ENCODE peak calls at places on chromosomes 7 and 10, in four cellular contexts. One of them, this sample, is unnamed.

GRCh38 chr7:52502281-52502680 is 533.2 kb upstream of the POM121L12 start:
- DNase-seq in K562: no peak
- DNase-seq in GM12878: no peak
- DNase-seq in HL-60: no peak
- DNase-seq in this sample: no peak

GRCh38 chr10:24505759-24506158 is 217.9 kb downstream of the ARHGAP21 start:
- DNase-seq in HL-60: no peak
- DNase-seq in K562: no peak
- DNase-seq in GM12878: no peak
- DNase-seq in this sample: no peak

GRCh38 chr7:26083113-26083512 is 68.9 kb upstream of the NFE2L3 start:
- DNase-seq in HL-60: no peak
- DNase-seq in K562: no peak
- DNase-seq in GM12878: no peak
- DNase-seq in this sample: no peak

GRCh38 chr10:103555321-103555649 is 61.8 kb downstream of the NEURL1 start:
- DNase-seq in K562: no peak
- DNase-seq in GM12878: no peak
- DNase-seq in HL-60: no peak
- DNase-seq in this sample: no peak

GRCh38 chr7:36423633-36424032 is 34.0 kb downstream of the ANLN start:
- DNase-seq in K562: no peak
- DNase-seq in HL-60: no peak
- DNase-seq in GM12878: no peak
- DNase-seq in this sample: no peak

GRCh38 chr10:120942806-120943413 is 91.7 kb downstream of the WDR11 start:
- DNase-seq in K562: peak
- DNase-seq in HL-60: peak
- DNase-seq in GM12878: peak
- DNase-seq in this sample: peak

GRCh38 chr7:16098585-16099179 is 322.7 kb downstream of the CRPPA start:
- DNase-seq in K562: peak
- DNase-seq in HL-60: no peak
- DNase-seq in GM12878: no peak
- DNase-seq in this sample: no peak

GRCh38 chr10:118816471-118817168 is 61.9 kb upstream of the CACUL1 start:
- DNase-seq in GM12878: no peak
- DNase-seq in K562: no peak
- DNase-seq in HL-60: no peak
- DNase-seq in this sample: no peak

GRCh38 chr10:89785095-89785494 is 83.7 kb downstream of the KIF20B start:
- DNase-seq in GM12878: no peak
- DNase-seq in HL-60: no peak
- DNase-seq in K562: peak
- DNase-seq in this sample: no peak

GRCh38 chr10:15313844-15314243 is 57.2 kb downstream of the FAM171A1 start:
- DNase-seq in K562: peak
- DNase-seq in GM12878: no peak
- DNase-seq in HL-60: no peak
- DNase-seq in this sample: no peak

GRCh38 chr10:46233101-46233500 is 53.7 kb upstream of the ANTXRL start:
- DNase-seq in GM12878: no peak
- DNase-seq in HL-60: no peak
- DNase-seq in K562: no peak
- DNase-seq in this sample: no peak

GRCh38 chr10:129605986-129606518 is 139.0 kb downstream of the MGMT start:
- DNase-seq in K562: no peak
- DNase-seq in HL-60: no peak
- DNase-seq in GM12878: peak
- DNase-seq in this sample: no peak

GRCh38 chr7:105849122-105849855 is 27.1 kb downstream of the ATXN7L1 start:
- DNase-seq in K562: no peak
- DNase-seq in HL-60: no peak
- DNase-seq in GM12878: peak
- DNase-seq in this sample: no peak

GRCh38 chr10:11663763-11664555 is 52.5 kb upstream of the USP6NL start:
- DNase-seq in K562: no peak
- DNase-seq in GM12878: no peak
- DNase-seq in HL-60: no peak
- DNase-seq in this sample: peak

GRCh38 chr10:109933984-109934565 is 10.8 kb upstream of the XPNPEP1 start:
- DNase-seq in GM12878: no peak
- DNase-seq in HL-60: peak
- DNase-seq in K562: no peak
- DNase-seq in this sample: no peak

GRCh38 chr10:3950676-3951275 is 165.8 kb upstream of the KLF6 start:
- DNase-seq in HL-60: no peak
- DNase-seq in K562: no peak
- DNase-seq in GM12878: no peak
- DNase-seq in this sample: no peak

GRCh38 chr7:14420768-14421167 is 431.3 kb upstream of the ETV1 start:
- DNase-seq in GM12878: no peak
- DNase-seq in K562: no peak
- DNase-seq in HL-60: no peak
- DNase-seq in this sample: no peak

GRCh38 chr7:23472974-23473847 is 2.9 kb upstream of the IGF2BP3 start:
- DNase-seq in HL-60: no peak
- DNase-seq in GM12878: no peak
- DNase-seq in K562: peak
- DNase-seq in this sample: no peak

GRCh38 chr10:28111712-28112111 is 112.8 kb upstream of the ODAD2 start:
- DNase-seq in K562: no peak
- DNase-seq in HL-60: no peak
- DNase-seq in GM12878: no peak
- DNase-seq in this sample: no peak
- TF ChIP-seq SPI1 in K562: no peak
- TF ChIP-seq SPI1 in HL-60: no peak
- TF ChIP-seq SPI1 in GM12878: no peak
- TF ChIP-seq SPI1 in this sample: no peak

DNA sequence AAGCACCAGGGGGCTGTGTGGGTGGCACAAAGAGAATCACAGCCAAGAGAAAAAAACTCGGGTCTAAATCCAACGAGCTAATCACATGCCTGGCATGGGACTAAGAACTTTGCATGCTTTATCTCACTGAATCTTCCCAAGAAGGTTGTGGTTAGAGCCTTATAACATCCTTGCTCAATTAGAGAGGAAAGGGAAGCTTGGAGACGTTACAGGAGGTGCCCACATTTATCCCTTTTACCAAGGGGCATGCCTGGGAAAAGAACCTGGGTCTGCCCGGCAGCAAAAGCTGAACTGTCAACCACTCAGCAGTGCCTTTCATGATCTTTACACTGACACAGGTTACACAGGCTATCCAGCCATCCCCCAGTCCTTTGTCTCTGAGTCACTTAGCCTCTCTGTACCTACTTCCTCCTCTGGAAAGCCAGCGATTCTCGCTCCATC is 190.1 kb downstream of the PRPF18 start:
- DNase-seq in HL-60: no peak
- DNase-seq in GM12878: no peak
- DNase-seq in K562: no peak
- DNase-seq in this sample: no peak
- TF ChIP-seq SPI1 in HL-60: no peak
- TF ChIP-seq SPI1 in GM12878: no peak
- TF ChIP-seq SPI1 in K562: no peak
- TF ChIP-seq SPI1 in this sample: peak

GRCh38 chr7:19362099-19362498 is 216.9 kb upstream of the FERD3L start:
- DNase-seq in GM12878: no peak
- DNase-seq in HL-60: no peak
- DNase-seq in K562: no peak
- DNase-seq in this sample: no peak
- TF ChIP-seq SPI1 in GM12878: no peak
- TF ChIP-seq SPI1 in HL-60: no peak
- TF ChIP-seq SPI1 in K562: no peak
- TF ChIP-seq SPI1 in this sample: no peak

GRCh38 chr10:527416-527815 is 162.1 kb downstream of the DIP2C start:
- DNase-seq in HL-60: no peak
- DNase-seq in GM12878: no peak
- DNase-seq in K562: no peak
- DNase-seq in this sample: no peak

GRCh38 chr10:528173-529165 is 161.0 kb downstream of the DIP2C start:
- DNase-seq in HL-60: no peak
- DNase-seq in GM12878: no peak
- DNase-seq in K562: no peak
- DNase-seq in this sample: no peak

GRCh38 chr10:523925-524324 is 165.5 kb downstream of the DIP2C start:
- DNase-seq in HL-60: no peak
- DNase-seq in K562: no peak
- DNase-seq in GM12878: no peak
- DNase-seq in this sample: no peak

GRCh38 chr10:525565-526315 is 163.7 kb downstream of the DIP2C start:
- DNase-seq in K562: no peak
- DNase-seq in GM12878: no peak
- DNase-seq in HL-60: no peak
- DNase-seq in this sample: no peak

GRCh38 chr10:526651-527312 is 162.7 kb downstream of the DIP2C start:
- DNase-seq in GM12878: no peak
- DNase-seq in K562: peak
- DNase-seq in HL-60: no peak
- DNase-seq in this sample: no peak
- TF ChIP-seq SPI1 in GM12878: no peak
- TF ChIP-seq SPI1 in K562: no peak
- TF ChIP-seq SPI1 in HL-60: no peak
- TF ChIP-seq SPI1 in this sample: no peak

GRCh38 chr10:47322300-47323061 is at the start of gene GDF2:
- DNase-seq in HL-60: no peak
- DNase-seq in K562: peak
- DNase-seq in GM12878: no peak
- DNase-seq in this sample: no peak

GRCh38 chr10:47323636-47324299 is 1.5 kb downstream of the GDF2 start:
- DNase-seq in HL-60: no peak
- DNase-seq in GM12878: no peak
- DNase-seq in K562: no peak
- DNase-seq in this sample: no peak

GRCh38 chr10:47323087-47323486 is 833 bp downstream of the GDF2 start:
- DNase-seq in HL-60: no peak
- DNase-seq in K562: no peak
- DNase-seq in GM12878: no peak
- DNase-seq in this sample: no peak

GRCh38 chr10:47319798-47320197 is 2.5 kb upstream of the GDF2 start:
- DNase-seq in K562: no peak
- DNase-seq in HL-60: no peak
- DNase-seq in GM12878: no peak
- DNase-seq in this sample: no peak

GRCh38 chr10:47321521-47322195 is 596 bp upstream of the GDF2 start:
- DNase-seq in GM12878: no peak
- DNase-seq in HL-60: no peak
- DNase-seq in K562: no peak
- DNase-seq in this sample: no peak
- TF ChIP-seq SPI1 in GM12878: no peak
- TF ChIP-seq SPI1 in HL-60: no peak
- TF ChIP-seq SPI1 in K562: no peak
- TF ChIP-seq SPI1 in this sample: no peak

DNA sequence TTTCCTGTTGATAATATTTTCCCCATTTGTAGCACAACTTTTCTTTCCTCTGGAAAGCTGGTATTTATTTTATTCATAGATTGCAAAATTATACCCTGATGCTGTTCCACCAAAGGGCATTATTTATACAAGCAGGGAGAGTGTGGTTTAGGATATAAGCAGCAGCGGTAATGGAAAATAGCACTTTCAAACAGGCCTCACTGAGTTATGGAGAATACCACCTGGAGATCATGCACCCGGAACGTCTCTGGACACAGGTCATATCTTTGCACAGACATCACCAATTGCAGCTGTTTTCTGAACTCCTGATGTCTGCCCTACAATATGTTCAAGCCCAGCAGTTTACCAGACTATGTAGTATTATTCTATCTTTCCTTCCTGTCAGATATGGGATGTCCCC is 2.0 kb upstream of the CALD1 start:
- DNase-seq in HL-60: no peak
- DNase-seq in K562: no peak
- DNase-seq in GM12878: no peak
- DNase-seq in this sample: no peak
- TF ChIP-seq SPI1 in HL-60: no peak
- TF ChIP-seq SPI1 in K562: no peak
- TF ChIP-seq SPI1 in GM12878: no peak
- TF ChIP-seq SPI1 in this sample: no peak

GRCh38 chr7:99002146-99002826 is 124.0 kb downstream of the TRRAP start:
- DNase-seq in K562: no peak
- DNase-seq in GM12878: no peak
- DNase-seq in HL-60: no peak
- DNase-seq in this sample: no peak

GRCh38 chr7:99000904-99001442 is 122.6 kb downstream of the TRRAP start:
- DNase-seq in K562: no peak
- DNase-seq in HL-60: no peak
- DNase-seq in GM12878: no peak
- DNase-seq in this sample: no peak

GRCh38 chr7:98998821-98999725 is 120.7 kb downstream of the TRRAP start:
- DNase-seq in GM12878: no peak
- DNase-seq in K562: no peak
- DNase-seq in HL-60: no peak
- DNase-seq in this sample: no peak

GRCh38 chr7:99001482-99002145 is 123.3 kb downstream of the TRRAP start:
- DNase-seq in K562: no peak
- DNase-seq in HL-60: no peak
- DNase-seq in GM12878: no peak
- DNase-seq in this sample: no peak

DNA sequence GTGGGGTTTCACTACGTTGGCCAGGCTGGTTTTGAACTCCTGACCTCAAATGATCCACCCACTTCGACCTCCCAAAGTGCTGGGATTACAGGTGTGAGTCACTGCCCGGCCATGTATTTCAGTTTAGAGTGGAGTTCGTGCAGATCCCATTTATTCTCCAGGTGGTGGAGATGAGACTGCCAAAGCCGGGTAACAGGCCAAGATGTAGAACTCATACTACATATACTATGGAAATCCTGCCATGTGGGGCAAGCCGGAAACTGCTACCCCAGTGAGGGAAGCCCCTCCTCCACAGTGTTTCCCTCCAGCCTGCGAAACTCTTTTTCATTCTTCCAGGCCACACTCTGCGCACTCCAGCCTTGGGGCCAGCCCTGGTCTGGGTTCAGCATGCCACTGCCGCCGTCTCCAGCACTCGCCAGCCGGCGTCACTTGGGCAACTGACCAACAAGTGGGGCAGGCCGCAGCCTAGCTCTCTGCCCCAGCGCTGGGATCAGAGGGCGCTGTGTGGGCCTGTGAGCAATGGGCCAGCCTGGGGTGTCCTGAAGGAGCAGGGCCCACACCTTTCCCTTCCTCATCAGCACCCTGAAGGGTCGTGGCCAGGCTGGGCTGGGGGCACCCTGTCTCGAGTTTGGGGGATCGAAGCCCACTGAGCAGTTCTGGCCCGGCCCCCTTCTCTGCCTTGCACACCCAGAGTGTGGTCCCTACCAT is 122.0 kb downstream of the TRRAP start:
- DNase-seq in K562: no peak
- DNase-seq in HL-60: no peak
- DNase-seq in GM12878: no peak
- DNase-seq in this sample: no peak
- TF ChIP-seq SPI1 in K562: no peak
- TF ChIP-seq SPI1 in HL-60: no peak
- TF ChIP-seq SPI1 in GM12878: no peak
- TF ChIP-seq SPI1 in this sample: no peak